ENCODE peak calls at places on chromosomes 1 and 21, in nine cellular contexts. One of them, this sample, is unnamed. For H3K4me1, the result is how much of the 10 kb centered on the place peaks cover.

GRCh38 chr1:164678289-164678688 is 119.3 kb downstream of the PBX1 start:
- DNase-seq in GM23248: peak
- DNase-seq in left ventricle myocardium inferior: no peak
- DNase-seq in psoas muscle: no peak
- DNase-seq in left lung: no peak
- DNase-seq in effector memory CD4-positive, alpha-beta T cell: no peak
- DNase-seq in ovary: no peak
- DNase-seq in IMR-90: no peak
- DNase-seq in adrenal gland: no peak
- DNase-seq in this sample: no peak

GRCh38 chr1:94901841-94902240 is 25.1 kb downstream of the CNN3 start:
- DNase-seq in adrenal gland: no peak
- DNase-seq in left lung: no peak
- DNase-seq in GM23248: no peak
- DNase-seq in IMR-90: no peak
- DNase-seq in effector memory CD4-positive, alpha-beta T cell: no peak
- DNase-seq in ovary: no peak
- DNase-seq in left ventricle myocardium inferior: no peak
- DNase-seq in psoas muscle: no peak
- DNase-seq in this sample: no peak

GRCh38 chr1:203367051-203367450 is 16.1 kb upstream of the FMOD start:
- DNase-seq in ovary: peak
- DNase-seq in GM23248: no peak
- DNase-seq in left ventricle myocardium inferior: no peak
- DNase-seq in IMR-90: no peak
- DNase-seq in left lung: no peak
- DNase-seq in effector memory CD4-positive, alpha-beta T cell: no peak
- DNase-seq in adrenal gland: no peak
- DNase-seq in psoas muscle: no peak
- DNase-seq in this sample: no peak

GRCh38 chr1:53086504-53087070 is 24.6 kb downstream of the PODN start:
- DNase-seq in left lung: no peak
- DNase-seq in IMR-90: no peak
- DNase-seq in psoas muscle: no peak
- DNase-seq in GM23248: no peak
- DNase-seq in adrenal gland: no peak
- DNase-seq in effector memory CD4-positive, alpha-beta T cell: no peak
- DNase-seq in ovary: no peak
- DNase-seq in left ventricle myocardium inferior: no peak
- DNase-seq in this sample: no peak

GRCh38 chr21:38039841-38040240 is 123.6 kb upstream of the KCNJ6 start:
- DNase-seq in adrenal gland: no peak
- DNase-seq in IMR-90: no peak
- DNase-seq in effector memory CD4-positive, alpha-beta T cell: no peak
- DNase-seq in left lung: no peak
- DNase-seq in left ventricle myocardium inferior: no peak
- DNase-seq in ovary: no peak
- DNase-seq in GM23248: peak
- DNase-seq in psoas muscle: no peak
- DNase-seq in this sample: no peak

GRCh38 chr1:2050482-2050792 is 226 bp downstream of the PRKCZ start:
- DNase-seq in GM23248: no peak
- DNase-seq in left lung: no peak
- DNase-seq in psoas muscle: no peak
- DNase-seq in effector memory CD4-positive, alpha-beta T cell: no peak
- DNase-seq in adrenal gland: peak
- DNase-seq in IMR-90: no peak
- DNase-seq in left ventricle myocardium inferior: no peak
- DNase-seq in ovary: no peak
- DNase-seq in this sample: no peak

GRCh38 chr1:111717450-111717849 is 21.7 kb downstream of the INKA2 start:
- DNase-seq in GM23248: no peak
- DNase-seq in left lung: no peak
- DNase-seq in ovary: no peak
- DNase-seq in psoas muscle: no peak
- DNase-seq in left ventricle myocardium inferior: no peak
- DNase-seq in effector memory CD4-positive, alpha-beta T cell: no peak
- DNase-seq in adrenal gland: no peak
- DNase-seq in IMR-90: no peak
- DNase-seq in this sample: no peak

GRCh38 chr1:116737020-116737854 is 17.0 kb upstream of the CD2 start:
- DNase-seq in left ventricle myocardium inferior: peak
- DNase-seq in adrenal gland: peak
- DNase-seq in psoas muscle: no peak
- DNase-seq in GM23248: peak
- DNase-seq in left lung: no peak
- DNase-seq in IMR-90: peak
- DNase-seq in ovary: peak
- DNase-seq in effector memory CD4-positive, alpha-beta T cell: peak
- DNase-seq in this sample: no peak

GRCh38 chr1:76942549-76942948 is 75.3 kb downstream of the ST6GALNAC5 start:
- DNase-seq in psoas muscle: no peak
- DNase-seq in effector memory CD4-positive, alpha-beta T cell: no peak
- DNase-seq in ovary: no peak
- DNase-seq in GM23248: peak
- DNase-seq in adrenal gland: no peak
- DNase-seq in left ventricle myocardium inferior: no peak
- DNase-seq in IMR-90: peak
- DNase-seq in left lung: no peak
- DNase-seq in this sample: no peak

GRCh38 chr1:13224480-13225060 is 1.4 kb downstream of the PRAMEF18 start:
- DNase-seq in left lung: no peak
- DNase-seq in ovary: no peak
- DNase-seq in effector memory CD4-positive, alpha-beta T cell: no peak
- DNase-seq in GM23248: no peak
- DNase-seq in left ventricle myocardium inferior: no peak
- DNase-seq in IMR-90: no peak
- DNase-seq in adrenal gland: no peak
- DNase-seq in psoas muscle: peak
- DNase-seq in this sample: no peak

GRCh38 chr1:185474440-185475149 is 157.6 kb upstream of the IVNS1ABP start:
- DNase-seq in IMR-90: no peak
- DNase-seq in psoas muscle: no peak
- DNase-seq in effector memory CD4-positive, alpha-beta T cell: no peak
- DNase-seq in left ventricle myocardium inferior: no peak
- DNase-seq in GM23248: peak
- DNase-seq in left lung: no peak
- DNase-seq in ovary: no peak
- DNase-seq in adrenal gland: no peak
- DNase-seq in this sample: no peak

GRCh38 chr21:44905725-44906084 is 15.0 kb downstream of the ITGB2 start:
- DNase-seq in ovary: no peak
- DNase-seq in IMR-90: no peak
- DNase-seq in GM23248: no peak
- DNase-seq in left ventricle myocardium inferior: no peak
- DNase-seq in psoas muscle: no peak
- DNase-seq in effector memory CD4-positive, alpha-beta T cell: no peak
- DNase-seq in left lung: peak
- DNase-seq in adrenal gland: no peak
- DNase-seq in this sample: no peak

GRCh38 chr21:44750675-44751025 is 39.3 kb upstream of the TSPEAR start:
- DNase-seq in ovary: no peak
- DNase-seq in IMR-90: no peak
- DNase-seq in left ventricle myocardium inferior: no peak
- DNase-seq in GM23248: no peak
- DNase-seq in adrenal gland: peak
- DNase-seq in left lung: no peak
- DNase-seq in effector memory CD4-positive, alpha-beta T cell: no peak
- DNase-seq in psoas muscle: peak
- DNase-seq in this sample: peak

GRCh38 chr1:210920716-210921694 is 212.9 kb downstream of the KCNH1 start:
- DNase-seq in ovary: no peak
- DNase-seq in left lung: no peak
- DNase-seq in effector memory CD4-positive, alpha-beta T cell: no peak
- DNase-seq in left ventricle myocardium inferior: no peak
- DNase-seq in adrenal gland: no peak
- DNase-seq in IMR-90: no peak
- DNase-seq in GM23248: no peak
- DNase-seq in psoas muscle: no peak
- DNase-seq in this sample: no peak
- H3K27ac ChIP-seq in ovary: no peak
- H3K27ac ChIP-seq in left lung: no peak
- H3K27ac ChIP-seq in effector memory CD4-positive, alpha-beta T cell: no peak
- H3K27ac ChIP-seq in left ventricle myocardium inferior: no peak
- H3K27ac ChIP-seq in adrenal gland: no peak
- H3K27ac ChIP-seq in IMR-90: no peak
- H3K27ac ChIP-seq in GM23248: no peak
- H3K27ac ChIP-seq in psoas muscle: no peak
- H3K27ac ChIP-seq in this sample: no peak

DNA sequence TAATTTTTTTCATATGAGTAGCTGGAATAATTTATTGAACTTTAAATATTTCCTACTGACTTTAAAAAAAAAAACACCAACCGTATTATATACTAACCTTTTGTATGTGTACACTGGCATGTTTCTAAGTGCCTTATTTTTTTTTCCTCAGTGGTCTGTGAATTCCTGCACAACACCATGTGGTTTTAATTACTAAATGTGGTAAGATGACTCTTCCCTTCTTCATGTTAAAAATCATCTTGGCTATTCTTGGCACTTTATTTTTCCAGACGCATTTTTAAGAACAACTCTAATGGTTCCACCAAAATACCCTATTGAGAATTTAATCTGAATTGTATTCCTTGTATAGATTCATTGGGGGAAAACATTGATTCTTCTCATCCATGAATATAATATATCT is 28.4 kb downstream of the PPP2R5A start:
- DNase-seq in psoas muscle: no peak
- DNase-seq in ovary: no peak
- DNase-seq in left lung: no peak
- DNase-seq in adrenal gland: no peak
- DNase-seq in effector memory CD4-positive, alpha-beta T cell: no peak
- DNase-seq in left ventricle myocardium inferior: no peak
- DNase-seq in IMR-90: peak
- DNase-seq in GM23248: peak
- DNase-seq in this sample: no peak
- H3K4me1 ChIP-seq in psoas muscle: half or more
- H3K4me1 ChIP-seq in ovary: under half
- H3K4me1 ChIP-seq in left lung: half or more
- H3K4me1 ChIP-seq in adrenal gland: under half
- H3K4me1 ChIP-seq in effector memory CD4-positive, alpha-beta T cell: under half
- H3K4me1 ChIP-seq in left ventricle myocardium inferior: half or more
- H3K4me1 ChIP-seq in IMR-90: under half
- H3K4me1 ChIP-seq in GM23248: under half
- H3K4me1 ChIP-seq in this sample: under half

DNA sequence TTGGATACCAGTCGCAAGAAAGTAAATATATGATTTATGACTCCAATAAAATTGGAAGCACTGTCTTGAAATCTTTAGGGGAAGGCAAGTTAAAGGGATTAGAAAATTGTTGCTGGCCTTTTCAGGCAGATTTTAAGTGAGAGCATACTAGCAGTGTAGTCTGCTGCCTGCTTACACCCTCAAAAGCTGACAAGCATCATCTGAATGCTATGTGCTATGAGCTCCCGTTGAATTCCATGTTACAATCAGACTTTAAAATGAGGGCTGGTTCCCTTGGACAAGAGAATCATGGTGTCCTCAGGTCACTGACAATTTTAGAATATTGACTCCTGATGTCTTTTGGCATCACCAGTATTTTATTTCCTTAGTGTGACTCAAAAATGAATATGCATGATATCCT is 271.1 kb upstream of the C1orf105 start:
- DNase-seq in effector memory CD4-positive, alpha-beta T cell: no peak
- DNase-seq in IMR-90: peak
- DNase-seq in left ventricle myocardium inferior: no peak
- DNase-seq in ovary: no peak
- DNase-seq in psoas muscle: no peak
- DNase-seq in adrenal gland: no peak
- DNase-seq in GM23248: peak
- DNase-seq in left lung: no peak
- DNase-seq in this sample: no peak
- H3K27ac ChIP-seq in effector memory CD4-positive, alpha-beta T cell: no peak
- H3K27ac ChIP-seq in IMR-90: no peak
- H3K27ac ChIP-seq in left ventricle myocardium inferior: no peak
- H3K27ac ChIP-seq in ovary: no peak
- H3K27ac ChIP-seq in psoas muscle: no peak
- H3K27ac ChIP-seq in adrenal gland: no peak
- H3K27ac ChIP-seq in GM23248: no peak
- H3K27ac ChIP-seq in left lung: no peak
- H3K27ac ChIP-seq in this sample: no peak

GRCh38 chr1:154857441-154858215 is 12.5 kb downstream of the KCNN3 start:
- DNase-seq in left ventricle myocardium inferior: no peak
- DNase-seq in GM23248: no peak
- DNase-seq in IMR-90: no peak
- DNase-seq in effector memory CD4-positive, alpha-beta T cell: no peak
- DNase-seq in psoas muscle: no peak
- DNase-seq in adrenal gland: no peak
- DNase-seq in ovary: no peak
- DNase-seq in left lung: no peak
- DNase-seq in this sample: no peak

GRCh38 chr1:154861607-154862094 is 8.4 kb downstream of the KCNN3 start:
- DNase-seq in GM23248: no peak
- DNase-seq in ovary: no peak
- DNase-seq in IMR-90: peak
- DNase-seq in left lung: no peak
- DNase-seq in effector memory CD4-positive, alpha-beta T cell: no peak
- DNase-seq in left ventricle myocardium inferior: no peak
- DNase-seq in psoas muscle: peak
- DNase-seq in adrenal gland: no peak
- DNase-seq in this sample: no peak

GRCh38 chr1:154859151-154859785 is 10.8 kb downstream of the KCNN3 start:
- DNase-seq in GM23248: no peak
- DNase-seq in ovary: no peak
- DNase-seq in IMR-90: no peak
- DNase-seq in effector memory CD4-positive, alpha-beta T cell: no peak
- DNase-seq in left ventricle myocardium inferior: no peak
- DNase-seq in psoas muscle: no peak
- DNase-seq in adrenal gland: no peak
- DNase-seq in left lung: no peak
- DNase-seq in this sample: no peak

GRCh38 chr1:154859786-154860153 is 10.3 kb downstream of the KCNN3 start:
- DNase-seq in left ventricle myocardium inferior: no peak
- DNase-seq in adrenal gland: no peak
- DNase-seq in effector memory CD4-positive, alpha-beta T cell: no peak
- DNase-seq in GM23248: no peak
- DNase-seq in psoas muscle: peak
- DNase-seq in left lung: no peak
- DNase-seq in ovary: no peak
- DNase-seq in IMR-90: no peak
- DNase-seq in this sample: no peak

DNA sequence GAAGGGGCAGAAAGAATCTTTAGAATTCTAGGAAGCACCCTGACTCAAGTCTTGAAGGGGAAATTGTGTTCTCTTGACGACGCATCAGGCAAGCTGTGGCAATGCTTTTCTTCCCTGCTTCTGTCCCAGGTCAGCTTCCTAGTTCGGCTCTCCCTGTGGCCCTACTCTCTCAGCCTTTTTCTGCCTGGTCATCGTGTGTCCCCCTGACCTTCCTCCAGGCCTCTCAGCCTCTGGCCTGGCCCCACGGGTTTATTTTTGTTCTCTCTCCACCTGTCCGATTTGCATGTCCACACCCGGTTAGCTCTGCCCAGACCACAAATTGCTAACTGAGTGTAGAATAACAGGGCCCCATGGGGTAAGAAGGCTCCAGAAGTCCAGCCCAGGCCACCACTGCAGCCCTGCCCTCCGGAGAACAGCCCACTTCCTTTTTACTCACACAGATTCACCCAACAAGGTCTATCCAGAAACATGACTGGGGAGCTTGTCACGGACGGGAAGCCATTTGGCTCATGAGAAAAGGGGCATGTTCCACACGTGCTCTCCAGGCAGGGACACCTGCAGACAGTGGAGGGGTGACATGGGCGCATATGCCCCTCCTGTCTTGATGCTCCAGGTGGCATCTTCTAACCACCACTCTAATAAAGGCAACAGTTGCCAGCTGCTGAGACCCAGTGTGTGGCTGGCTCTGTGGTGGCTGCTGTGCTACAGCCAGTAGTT is 9.8 kb downstream of the KCNN3 start:
- DNase-seq in left lung: no peak
- DNase-seq in ovary: no peak
- DNase-seq in effector memory CD4-positive, alpha-beta T cell: no peak
- DNase-seq in left ventricle myocardium inferior: no peak
- DNase-seq in GM23248: no peak
- DNase-seq in IMR-90: no peak
- DNase-seq in psoas muscle: peak
- DNase-seq in adrenal gland: no peak
- DNase-seq in this sample: no peak
- H3K4me1 ChIP-seq in left lung: under half
- H3K4me1 ChIP-seq in ovary: under half
- H3K4me1 ChIP-seq in effector memory CD4-positive, alpha-beta T cell: under half
- H3K4me1 ChIP-seq in left ventricle myocardium inferior: half or more
- H3K4me1 ChIP-seq in GM23248: under half
- H3K4me1 ChIP-seq in IMR-90: under half
- H3K4me1 ChIP-seq in psoas muscle: half or more
- H3K4me1 ChIP-seq in adrenal gland: under half
- H3K4me1 ChIP-seq in this sample: under half